ENCODE peak calls at places on chromosomes 6 and 20, in four cellular contexts. B, P, E and J are unnamed samples.

GRCh38 chr20:57213291-57213690 is 53.1 kb downstream of the BMP7 start:
- DNase-seq in B (no peak), P (no peak), E (no peak), J (no peak)

GRCh38 chr6:131058236-131058635 is 4.8 kb downstream of the EPB41L2 start:
- DNase-seq in B (no peak), P (no peak), E (no peak), J (no peak)

GRCh38 chr20:1440024-1440423 is 26.6 kb downstream of the NSFL1C start:
- DNase-seq in B (no peak), P (no peak), E (no peak), J (no peak)

GRCh38 chr20:11411765-11412164 is 505.9 kb upstream of the BTBD3 start:
- DNase-seq in B (no peak), P (no peak), E (no peak), J (no peak)

GRCh38 chr6:153790881-153791473 is 248.1 kb upstream of the OPRM1 start:
- DNase-seq in B (no peak), P (no peak), E (peak), J (no peak)

GRCh38 chr6:3841711-3842565 is 7.2 kb upstream of the FAM50B start:
- DNase-seq in B (no peak), P (no peak), E (no peak), J (no peak)

GRCh38 chr20:51424270-51425041 is 118.1 kb downstream of the NFATC2 start:
- DNase-seq in B (no peak), P (no peak), E (no peak), J (no peak)

GRCh38 chr6:26595669-26596269 is 984 bp upstream of the ABT1 start:
- DNase-seq in B (peak), P (peak), E (peak), J (peak)

GRCh38 chr6:166781331-166781730 is 154.3 kb upstream of the RPS6KA2 start:
- DNase-seq in B (peak), P (no peak), E (no peak), J (no peak)

GRCh38 chr6:117840541-117840983 is 66.5 kb upstream of the SLC35F1 start:
- DNase-seq in B (peak), P (no peak), E (peak), J (no peak)

GRCh38 chr6:2877960-2878359 is 25.1 kb downstream of the SERPINB9 start:
- DNase-seq in B (no peak), P (no peak), E (no peak), J (no peak)

GRCh38 chr6:50539441-50539840 is 173.9 kb upstream of the TFAP2D start:
- DNase-seq in B (no peak), P (no peak), E (no peak), J (no peak)

GRCh38 chr20:60261323-60261722 is 303.1 kb downstream of the CDH26 start:
- DNase-seq in B (no peak), P (no peak), E (no peak), J (no peak)

GRCh38 chr6:3512832-3513231 is 56.0 kb upstream of the SLC22A23 start:
- DNase-seq in B (no peak), P (no peak), E (no peak), J (no peak)

GRCh38 chr6:108286366-108286765 is 8.5 kb upstream of the AFG1L start:
- DNase-seq in B (no peak), P (no peak), E (no peak), J (no peak)

GRCh38 chr6:163773646-163774045 is 359.1 kb downstream of the QKI start:
- DNase-seq in B (no peak), P (no peak), E (no peak), J (no peak)

GRCh38 chr6:163180874-163181541 is 233.5 kb upstream of the QKI start:
- DNase-seq in B (peak), P (peak), E (peak), J (peak)

GRCh38 chr20:63407928-63408683 is 47.0 kb upstream of the CHRNA4 start:
- DNase-seq in B (no peak), P (no peak), E (no peak), J (no peak)

GRCh38 chr6:17584241-17584803 is 15.8 kb upstream of the FAM8A1 start:
- DNase-seq in B (peak), P (peak), E (peak), J (no peak)
- TF ChIP-seq CTCF in B (peak), P (peak), E (peak), J (peak)

GRCh38 chr6:93721386-93722048 is 302.2 kb upstream of the EPHA7 start:
- DNase-seq in B (peak), P (peak), E (no peak), J (no peak)
- TF ChIP-seq CTCF in B (peak), P (peak), E (peak), J (no peak)

GRCh38 chr6:19472850-19473249 is 364.3 kb upstream of the ID4 start:
- DNase-seq in B (no peak), P (no peak), E (no peak), J (no peak)
- TF ChIP-seq CTCF in B (no peak), P (peak), E (peak), J (no peak)

GRCh38 chr6:132456700-132457143 is 55.4 kb upstream of the MOXD1 start:
- DNase-seq in B (no peak), P (no peak), E (no peak), J (peak)
- TF ChIP-seq CTCF in B (no peak), P (no peak), E (no peak), J (no peak)